ENCODE peak calls at places on chromosomes 16 and 17, in eight cellular contexts. One of them, this sample, is unnamed.

GRCh38 chr17:46182961-46183360 is 10.3 kb downstream of the KANSL1 start:
- DNase-seq in A549: no peak
- DNase-seq in nephron progenitor cell: no peak
- DNase-seq in psoas muscle: no peak
- DNase-seq in IMR-90: no peak
- DNase-seq in mucosa of descending colon: no peak
- DNase-seq in heart left ventricle: no peak
- DNase-seq in kidney epithelial cell: no peak
- DNase-seq in this sample: no peak

GRCh38 chr17:41691031-41691777 is 2.5 kb downstream of the EIF1 start:
- DNase-seq in A549: no peak
- DNase-seq in nephron progenitor cell: no peak
- DNase-seq in psoas muscle: no peak
- DNase-seq in IMR-90: peak; percentile 2
- DNase-seq in mucosa of descending colon: no peak
- DNase-seq in heart left ventricle: no peak
- DNase-seq in kidney epithelial cell: no peak
- DNase-seq in this sample: no peak

GRCh38 chr17:74444406-74444805 is 12.5 kb downstream of the GPRC5C start:
- DNase-seq in A549: no peak
- DNase-seq in nephron progenitor cell: peak; percentile 50
- DNase-seq in psoas muscle: peak; percentile 75
- DNase-seq in IMR-90: no peak
- DNase-seq in mucosa of descending colon: peak; percentile 62
- DNase-seq in heart left ventricle: no peak
- DNase-seq in kidney epithelial cell: no peak
- DNase-seq in this sample: no peak

GRCh38 chr16:27154573-27155521 is 48.5 kb upstream of the KDM8 start:
- DNase-seq in A549: peak; percentile 60
- DNase-seq in nephron progenitor cell: peak; percentile 80
- DNase-seq in psoas muscle: peak; percentile 51
- DNase-seq in IMR-90: peak; percentile 21
- DNase-seq in mucosa of descending colon: peak; percentile 73
- DNase-seq in heart left ventricle: peak; percentile 46
- DNase-seq in kidney epithelial cell: no peak
- DNase-seq in this sample: peak; percentile 66

GRCh38 chr16:63684702-63685101 is 1437.2 kb downstream of the CDH11 start:
- DNase-seq in A549: no peak
- DNase-seq in nephron progenitor cell: no peak
- DNase-seq in psoas muscle: no peak
- DNase-seq in IMR-90: no peak
- DNase-seq in mucosa of descending colon: no peak
- DNase-seq in heart left ventricle: no peak
- DNase-seq in kidney epithelial cell: no peak
- DNase-seq in this sample: no peak

GRCh38 chr16:85300451-85300968 is 188.2 kb upstream of the CIBAR2 start:
- DNase-seq in A549: no peak
- DNase-seq in nephron progenitor cell: no peak
- DNase-seq in psoas muscle: no peak
- DNase-seq in IMR-90: no peak
- DNase-seq in mucosa of descending colon: no peak
- DNase-seq in heart left ventricle: no peak
- DNase-seq in kidney epithelial cell: no peak
- DNase-seq in this sample: no peak

GRCh38 chr16:11087691-11088431 is 143.5 kb downstream of the CLEC16A start:
- DNase-seq in A549: no peak
- DNase-seq in nephron progenitor cell: no peak
- DNase-seq in psoas muscle: no peak
- DNase-seq in IMR-90: peak; percentile 57
- DNase-seq in mucosa of descending colon: no peak
- DNase-seq in heart left ventricle: no peak
- DNase-seq in kidney epithelial cell: no peak
- DNase-seq in this sample: no peak

GRCh38 chr16:89584768-89585549 is 9.4 kb downstream of the CPNE7 start:
- DNase-seq in A549: no peak
- DNase-seq in nephron progenitor cell: no peak
- DNase-seq in psoas muscle: no peak
- DNase-seq in IMR-90: no peak
- DNase-seq in mucosa of descending colon: no peak
- DNase-seq in heart left ventricle: no peak
- DNase-seq in kidney epithelial cell: no peak
- DNase-seq in this sample: no peak

GRCh38 chr17:7856840-7857723 is at the start of gene NAA38:
- DNase-seq in A549: peak; percentile 95
- DNase-seq in nephron progenitor cell: peak; percentile 91
- DNase-seq in psoas muscle: peak; percentile 96
- DNase-seq in IMR-90: peak; percentile 100
- DNase-seq in mucosa of descending colon: peak; percentile 95
- DNase-seq in heart left ventricle: peak; percentile 96
- DNase-seq in kidney epithelial cell: peak; percentile 98
- DNase-seq in this sample: peak; percentile 88

GRCh38 chr17:15291674-15292361 is 26.7 kb upstream of the PMP22 start:
- DNase-seq in A549: no peak
- DNase-seq in nephron progenitor cell: no peak
- DNase-seq in psoas muscle: no peak
- DNase-seq in IMR-90: peak; percentile 46
- DNase-seq in mucosa of descending colon: no peak
- DNase-seq in heart left ventricle: peak; percentile 21
- DNase-seq in kidney epithelial cell: no peak
- DNase-seq in this sample: no peak

DNA sequence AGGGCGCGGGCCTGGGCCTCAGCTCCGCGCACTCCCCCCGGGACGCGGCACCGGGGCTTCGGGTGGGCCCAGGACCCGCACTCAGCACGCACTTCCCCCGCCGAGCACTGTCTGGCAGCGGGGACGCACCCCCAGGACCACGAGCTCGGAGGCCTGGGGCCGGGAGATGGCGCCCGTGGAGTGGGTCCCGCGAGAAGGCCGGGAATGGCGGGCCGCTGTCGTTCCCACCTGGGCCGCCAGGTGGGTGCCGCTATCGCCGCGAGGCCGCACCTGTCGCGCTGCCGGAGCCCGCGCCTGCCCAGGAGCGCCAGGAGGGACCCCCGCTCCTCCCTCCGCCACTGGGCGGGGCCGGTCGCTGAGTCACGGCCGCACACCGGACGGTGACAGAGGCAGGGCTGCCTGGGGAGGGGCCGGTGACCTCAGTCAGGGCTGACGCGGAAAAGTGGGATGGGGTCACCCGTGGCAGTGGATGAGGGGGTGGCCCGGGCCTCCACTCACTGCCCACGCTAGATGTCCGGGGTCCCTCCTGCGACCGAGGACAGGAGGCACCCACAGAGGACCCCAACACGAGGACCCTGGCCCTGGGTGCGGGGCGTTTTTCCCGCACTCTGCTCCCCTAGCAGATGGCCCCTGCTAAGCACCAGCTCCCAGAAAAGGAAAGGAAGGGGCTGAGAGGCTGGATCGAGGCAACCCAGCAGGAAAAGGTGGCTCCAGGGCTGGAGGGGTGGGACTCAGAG is 6.9 kb upstream of the ACTG1 start:
- DNase-seq in A549: peak; percentile 61
- DNase-seq in nephron progenitor cell: peak; percentile 56
- DNase-seq in psoas muscle: peak; percentile 52
- DNase-seq in IMR-90: no peak
- DNase-seq in mucosa of descending colon: peak; percentile 89
- DNase-seq in heart left ventricle: no peak
- DNase-seq in kidney epithelial cell: no peak
- DNase-seq in this sample: no peak
- TF ChIP-seq CTCF in A549: peak; percentile 62
- TF ChIP-seq CTCF in nephron progenitor cell: peak; percentile 37
- TF ChIP-seq CTCF in psoas muscle: peak; percentile 34
- TF ChIP-seq CTCF in IMR-90: peak; percentile 31
- TF ChIP-seq CTCF in mucosa of descending colon: peak; percentile 63
- TF ChIP-seq CTCF in heart left ventricle: peak; percentile 35
- TF ChIP-seq CTCF in kidney epithelial cell: peak; percentile 18
- TF ChIP-seq CTCF in this sample: peak; percentile 61

GRCh38 chr16:23509763-23510153 is 536 bp downstream of the GGA2 start:
- DNase-seq in A549: no peak
- DNase-seq in nephron progenitor cell: peak; percentile 22
- DNase-seq in psoas muscle: no peak
- DNase-seq in IMR-90: peak; percentile 39
- DNase-seq in mucosa of descending colon: no peak
- DNase-seq in heart left ventricle: peak; percentile 35
- DNase-seq in kidney epithelial cell: no peak
- DNase-seq in this sample: peak; percentile 21

GRCh38 chr16:23510154-23510914 is at the start of gene GGA2:
- DNase-seq in A549: peak; percentile 59
- DNase-seq in nephron progenitor cell: peak; percentile 82
- DNase-seq in psoas muscle: peak; percentile 84
- DNase-seq in IMR-90: peak; percentile 74
- DNase-seq in mucosa of descending colon: peak; percentile 89
- DNase-seq in heart left ventricle: peak; percentile 89
- DNase-seq in kidney epithelial cell: no peak
- DNase-seq in this sample: peak; percentile 76

GRCh38 chr16:23509441-23509754 is 896 bp downstream of the GGA2 start:
- DNase-seq in A549: no peak
- DNase-seq in nephron progenitor cell: no peak
- DNase-seq in psoas muscle: no peak
- DNase-seq in IMR-90: no peak
- DNase-seq in mucosa of descending colon: no peak
- DNase-seq in heart left ventricle: no peak
- DNase-seq in kidney epithelial cell: no peak
- DNase-seq in this sample: no peak

GRCh38 chr16:23506606-23506994 is 3.7 kb downstream of the GGA2 start:
- DNase-seq in A549: no peak
- DNase-seq in nephron progenitor cell: no peak
- DNase-seq in psoas muscle: no peak
- DNase-seq in IMR-90: no peak
- DNase-seq in mucosa of descending colon: no peak
- DNase-seq in heart left ventricle: no peak
- DNase-seq in kidney epithelial cell: no peak
- DNase-seq in this sample: no peak

DNA sequence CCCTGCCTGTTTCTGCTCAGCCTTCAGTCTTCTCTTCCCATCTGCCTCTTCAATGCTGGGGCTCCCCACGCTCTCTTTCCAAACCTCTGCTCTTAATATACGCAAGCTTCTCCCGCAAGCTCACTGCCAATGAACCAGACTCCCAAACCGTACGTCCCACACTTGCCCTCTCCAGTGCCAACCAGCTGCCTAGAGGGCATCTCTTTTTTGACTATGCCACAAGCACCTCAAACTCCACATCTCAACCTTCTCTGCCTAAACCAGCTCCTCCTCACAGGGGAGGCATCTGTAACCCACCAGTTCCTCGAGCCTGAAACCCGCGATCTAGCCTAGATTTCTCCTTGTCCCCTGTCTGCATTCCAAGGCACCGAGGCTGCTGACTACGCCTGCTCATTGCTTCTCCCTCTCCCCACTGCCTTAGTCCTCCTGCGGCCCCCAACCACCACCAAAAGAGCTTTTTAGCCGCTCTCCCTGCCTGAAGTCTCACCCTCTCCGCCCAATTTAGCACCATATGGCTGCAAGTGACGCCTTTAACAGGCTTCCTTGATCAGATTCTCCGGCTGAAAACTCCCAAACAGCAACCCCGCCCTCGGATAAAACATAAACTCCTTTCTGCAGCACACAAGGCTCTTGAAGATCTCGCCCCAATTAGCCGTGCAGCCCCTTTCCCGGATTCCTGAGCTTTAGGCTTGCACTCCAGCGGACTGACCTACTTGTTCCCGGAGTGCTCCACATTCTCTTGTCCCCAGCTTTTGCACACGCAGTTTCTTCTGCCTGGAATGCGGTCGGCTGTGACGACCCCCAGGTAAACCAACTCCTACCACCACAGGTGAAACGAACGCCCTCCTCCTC is 1.5 kb downstream of the GGA2 start:
- DNase-seq in A549: no peak
- DNase-seq in nephron progenitor cell: peak; percentile 24
- DNase-seq in psoas muscle: no peak
- DNase-seq in IMR-90: no peak
- DNase-seq in mucosa of descending colon: peak; percentile 42
- DNase-seq in heart left ventricle: no peak
- DNase-seq in kidney epithelial cell: no peak
- DNase-seq in this sample: peak; percentile 13
- TF ChIP-seq CTCF in A549: no peak
- TF ChIP-seq CTCF in nephron progenitor cell: no peak
- TF ChIP-seq CTCF in psoas muscle: no peak
- TF ChIP-seq CTCF in IMR-90: no peak
- TF ChIP-seq CTCF in mucosa of descending colon: no peak
- TF ChIP-seq CTCF in heart left ventricle: no peak
- TF ChIP-seq CTCF in kidney epithelial cell: no peak
- TF ChIP-seq CTCF in this sample: no peak

GRCh38 chr17:60159479-60159866 is 9.7 kb downstream of the CA4 start:
- DNase-seq in A549: no peak
- DNase-seq in nephron progenitor cell: no peak
- DNase-seq in psoas muscle: no peak
- DNase-seq in IMR-90: no peak
- DNase-seq in mucosa of descending colon: no peak
- DNase-seq in heart left ventricle: no peak
- DNase-seq in kidney epithelial cell: no peak
- DNase-seq in this sample: no peak
- TF ChIP-seq CTCF in A549: no peak
- TF ChIP-seq CTCF in nephron progenitor cell: no peak
- TF ChIP-seq CTCF in psoas muscle: no peak
- TF ChIP-seq CTCF in IMR-90: no peak
- TF ChIP-seq CTCF in mucosa of descending colon: no peak
- TF ChIP-seq CTCF in heart left ventricle: no peak
- TF ChIP-seq CTCF in kidney epithelial cell: no peak
- TF ChIP-seq CTCF in this sample: no peak

GRCh38 chr16:68412061-68412460 is 36.2 kb downstream of the SMPD3 start:
- DNase-seq in A549: no peak
- DNase-seq in nephron progenitor cell: no peak
- DNase-seq in psoas muscle: no peak
- DNase-seq in IMR-90: no peak
- DNase-seq in mucosa of descending colon: no peak
- DNase-seq in heart left ventricle: no peak
- DNase-seq in kidney epithelial cell: no peak
- DNase-seq in this sample: no peak

GRCh38 chr16:68408428-68408827 is 39.9 kb downstream of the SMPD3 start:
- DNase-seq in A549: no peak
- DNase-seq in nephron progenitor cell: no peak
- DNase-seq in psoas muscle: no peak
- DNase-seq in IMR-90: no peak
- DNase-seq in mucosa of descending colon: no peak
- DNase-seq in heart left ventricle: no peak
- DNase-seq in kidney epithelial cell: no peak
- DNase-seq in this sample: no peak

GRCh38 chr16:68411086-68411485 is 37.2 kb downstream of the SMPD3 start:
- DNase-seq in A549: no peak
- DNase-seq in nephron progenitor cell: no peak
- DNase-seq in psoas muscle: no peak
- DNase-seq in IMR-90: no peak
- DNase-seq in mucosa of descending colon: peak; percentile 22
- DNase-seq in heart left ventricle: no peak
- DNase-seq in kidney epithelial cell: no peak
- DNase-seq in this sample: no peak

GRCh38 chr16:68406458-68407041 is 41.8 kb downstream of the SMPD3 start:
- DNase-seq in A549: no peak
- DNase-seq in nephron progenitor cell: no peak
- DNase-seq in psoas muscle: no peak
- DNase-seq in IMR-90: peak; percentile 54
- DNase-seq in mucosa of descending colon: peak; percentile 16
- DNase-seq in heart left ventricle: no peak
- DNase-seq in kidney epithelial cell: peak; percentile 29
- DNase-seq in this sample: no peak

DNA sequence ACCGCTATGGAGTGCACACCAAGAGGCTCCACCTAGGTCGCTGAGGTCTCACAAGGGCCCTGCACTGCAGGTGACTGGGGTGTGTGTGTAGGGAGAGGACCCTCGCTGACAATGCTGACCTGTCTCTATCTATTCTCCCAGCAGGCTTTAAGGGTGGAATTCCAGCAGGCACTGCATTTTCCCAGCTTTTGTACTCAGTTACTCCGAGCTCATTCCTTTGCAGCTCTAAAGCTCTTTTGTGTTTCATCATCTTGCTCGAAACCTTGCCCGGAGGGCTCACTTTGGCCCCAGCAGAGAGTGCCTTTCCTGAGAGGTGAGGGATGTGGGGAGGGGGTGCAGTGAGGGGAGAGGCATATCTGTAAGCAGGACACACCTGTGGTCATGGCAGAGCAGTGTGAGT is 39.3 kb downstream of the SMPD3 start:
- DNase-seq in A549: no peak
- DNase-seq in nephron progenitor cell: no peak
- DNase-seq in psoas muscle: no peak
- DNase-seq in IMR-90: no peak
- DNase-seq in mucosa of descending colon: peak; percentile 21
- DNase-seq in heart left ventricle: no peak
- DNase-seq in kidney epithelial cell: no peak
- DNase-seq in this sample: no peak
- TF ChIP-seq CTCF in A549: no peak
- TF ChIP-seq CTCF in nephron progenitor cell: no peak
- TF ChIP-seq CTCF in psoas muscle: no peak
- TF ChIP-seq CTCF in IMR-90: no peak
- TF ChIP-seq CTCF in mucosa of descending colon: no peak
- TF ChIP-seq CTCF in heart left ventricle: no peak
- TF ChIP-seq CTCF in kidney epithelial cell: no peak
- TF ChIP-seq CTCF in this sample: no peak